ENCODE peak calls at places on chromosomes 2 and 18, in five cellular contexts. N is A549, H is HCT116, B is endothelial cell of umbilical vein, M is GM12878. E is an unnamed sample.

GRCh38 chr2:225938991-225939390 is 539.5 kb downstream of the NYAP2 start:
- DNase-seq in B (no peak), H (no peak), N (no peak), M (no peak), E (no peak)

GRCh38 chr2:69724540-69725159 is 17.3 kb upstream of the ANXA4 start:
- DNase-seq in N (peak), H (peak), B (peak), M (no peak), E (peak)

GRCh38 chr18:904135-905090 is at the start of gene ADCYAP1:
- DNase-seq in B (no peak), N (peak), H (no peak), M (no peak), E (no peak)

GRCh38 chr2:71938659-71939587 is 208.7 kb downstream of the CYP26B1 start:
- DNase-seq in M (no peak), H (no peak), B (no peak), N (no peak), E (no peak)

GRCh38 chr2:175597286-175597685 is 404.8 kb downstream of the LNPK start:
- DNase-seq in N (no peak), H (no peak), B (no peak), M (no peak), E (no peak)

GRCh38 chr2:118006861-118007260 is 7.0 kb downstream of the CCDC93 start:
- DNase-seq in H (no peak), B (no peak), N (no peak), M (no peak), E (no peak)

GRCh38 chr2:42787424-42787787 is 5.0 kb downstream of the HAAO start:
- DNase-seq in M (no peak), B (no peak), H (no peak), N (no peak), E (no peak)

GRCh38 chr2:23509593-23510295 is 124.8 kb downstream of the KLHL29 start:
- DNase-seq in N (no peak), M (no peak), B (no peak), H (no peak), E (no peak)

GRCh38 chr2:19361325-19361990 is 3.0 kb upstream of the OSR1 start:
- DNase-seq in M (no peak), N (no peak), B (peak), H (no peak), E (no peak)

GRCh38 chr2:234763051-234763909 is 188.5 kb upstream of the SH3BP4 start:
- DNase-seq in N (no peak), M (no peak), B (no peak), H (no peak), E (no peak)

GRCh38 chr2:49255325-49256023 is 101.2 kb upstream of the FSHR start:
- DNase-seq in B (peak), N (no peak), M (no peak), H (no peak), E (peak)

GRCh38 chr2:21418456-21418855 is 294.7 kb downstream of the TDRD15 start:
- DNase-seq in N (no peak), H (no peak), B (no peak), M (no peak), E (no peak)

GRCh38 chr2:217142649-217143266 is 282.9 kb upstream of the TNP1 start:
- DNase-seq in B (peak), H (peak), M (no peak), N (peak), E (peak)

GRCh38 chr2:121873870-121874269 is 118.4 kb downstream of the TSN start:
- DNase-seq in M (no peak), B (no peak), N (no peak), H (no peak), E (no peak)

GRCh38 chr2:9263388-9263787 is 56.8 kb downstream of the ASAP2 start:
- DNase-seq in B (peak), M (no peak), N (no peak), H (no peak), E (peak)

GRCh38 chr2:101124684-101125366 is 26.4 kb downstream of the TBC1D8 start:
- DNase-seq in N (peak), M (no peak), B (peak), H (peak), E (peak)

GRCh38 chr2:4898706-4899105 is 793.5 kb upstream of the SOX11 start:
- DNase-seq in H (no peak), B (peak), N (peak), M (no peak), E (no peak)

GRCh38 chr2:213932-214693 is 49.7 kb downstream of the SH3YL1 start:
- DNase-seq in H (no peak), B (no peak), N (no peak), M (no peak), E (no peak)

GRCh38 chr2:196592331-196592911 is 47.1 kb upstream of the CCDC150 start:
- DNase-seq in H (no peak), M (no peak), B (peak), N (peak), E (no peak)
- TF ChIP-seq CTCF in H (peak), M (no peak), B (no peak), N (peak), E (no peak)

GRCh38 chr2:233445152-233445830 is 91.0 kb downstream of the DGKD start:
- DNase-seq in H (no peak), M (no peak), B (no peak), N (no peak), E (no peak)
- TF ChIP-seq MAX in H (no peak), M (no peak), B (no peak), N (no peak), E (no peak)

DNA sequence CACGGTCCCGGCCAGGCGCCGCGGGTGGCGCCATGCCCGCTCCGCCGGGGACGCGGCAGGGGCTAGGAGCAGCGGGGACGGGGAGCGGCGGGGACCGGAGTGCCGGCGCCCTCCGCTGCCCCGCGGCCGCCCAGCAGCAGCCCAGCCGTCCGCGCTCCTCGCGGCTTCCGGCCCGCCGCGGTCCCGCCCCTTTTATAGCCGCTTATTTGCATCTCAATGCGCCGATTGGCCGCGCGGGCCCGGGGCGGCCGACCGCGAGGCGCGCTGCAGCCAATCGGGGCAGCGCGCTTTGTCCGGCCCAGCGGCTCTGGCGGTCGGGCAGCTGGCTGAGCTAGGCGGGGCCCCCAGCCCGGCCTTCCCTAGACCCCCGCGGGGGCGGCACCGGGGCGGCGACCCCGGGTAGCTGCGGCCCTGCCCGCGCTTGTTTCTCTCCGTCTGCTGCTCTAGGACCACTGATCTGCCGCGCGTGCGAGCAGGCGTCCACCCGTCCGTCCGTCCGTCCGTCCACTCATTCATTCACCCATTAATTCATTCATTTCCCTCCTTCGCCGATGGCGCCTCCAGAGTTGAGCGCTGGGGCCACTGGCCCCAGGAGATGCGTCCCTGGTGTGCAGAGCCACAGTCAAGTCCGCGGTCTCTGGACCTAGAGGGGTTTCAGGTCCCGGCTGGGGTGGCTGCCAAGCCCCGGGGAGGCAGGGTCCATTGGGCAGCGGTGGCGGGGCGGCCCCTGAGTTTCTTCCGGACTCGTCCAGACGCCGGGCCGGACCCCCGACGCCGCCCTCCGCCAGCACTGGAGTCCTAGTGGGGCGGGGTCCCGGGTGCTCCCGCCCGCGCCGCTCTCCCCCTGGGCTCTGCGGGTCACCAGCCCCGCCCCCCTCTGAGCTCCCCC is at the start of gene HES6:
- DNase-seq in H (peak), B (peak), N (peak), M (no peak), E (peak)
- TF ChIP-seq POLR2A in H (peak), B (peak), N (peak), M (peak), E (peak)

DNA sequence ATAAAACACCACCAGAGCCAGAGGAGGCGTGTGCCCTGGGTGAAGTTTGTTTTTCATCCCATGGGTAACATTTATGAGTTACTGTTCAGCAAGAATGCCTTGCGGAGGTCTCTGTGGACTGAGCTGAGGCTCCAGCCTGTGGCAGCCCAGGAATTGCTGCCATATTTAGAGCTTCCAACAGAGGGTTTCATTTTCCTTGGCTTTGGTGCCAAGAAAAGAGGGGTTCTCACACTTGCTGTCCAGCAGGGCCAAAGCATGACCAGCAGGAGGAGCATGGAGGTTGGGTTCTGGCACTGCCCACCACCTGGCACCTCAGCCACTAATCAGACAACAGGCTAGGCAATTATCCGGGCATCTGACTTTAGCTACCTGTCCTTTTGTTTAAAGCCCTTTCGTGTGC is 36.7 kb downstream of the EPAS1 start:
- DNase-seq in N (peak), M (no peak), H (no peak), B (peak), E (no peak)
- TF ChIP-seq CTCF in N (peak), M (peak), H (no peak), B (peak), E (no peak)

DNA sequence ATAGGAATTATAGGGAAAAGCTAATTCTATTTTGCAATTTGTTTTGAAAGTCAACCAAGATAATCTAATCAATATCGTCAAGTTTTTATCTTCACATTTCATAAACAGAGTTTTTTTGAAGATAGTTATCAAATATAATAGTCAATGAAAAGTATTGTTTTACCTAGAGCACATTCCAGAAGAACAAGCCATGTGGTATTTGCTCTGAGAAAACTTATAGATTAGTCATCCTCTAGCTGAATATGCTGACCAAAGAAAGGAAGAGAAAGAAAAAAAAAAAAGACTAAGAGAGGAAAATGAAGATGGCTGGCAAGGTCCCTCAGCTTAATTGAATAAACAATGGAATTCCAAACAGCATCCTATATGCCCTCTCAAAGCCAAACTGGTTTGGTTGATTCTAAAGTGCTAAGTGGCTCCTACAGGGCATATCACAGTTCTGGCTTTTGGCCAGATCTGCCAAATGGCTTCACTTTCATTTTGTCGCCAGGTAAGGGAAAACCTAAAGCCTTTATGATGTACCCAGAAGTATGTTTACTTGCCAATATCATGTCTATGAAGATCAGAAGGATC is 132.6 kb downstream of the VWC2L start:
- DNase-seq in B (no peak), M (no peak), N (no peak), H (no peak), E (no peak)
- TF ChIP-seq MAX in B (no peak), M (no peak), N (no peak), H (no peak), E (no peak)

GRCh38 chr18:58044370-58045264 is 591 bp downstream of the NEDD4L start:
- DNase-seq in H (no peak), M (no peak), B (peak), N (peak), E (peak)
- TF ChIP-seq POLR2A in H (no peak), M (peak), B (no peak), N (no peak), E (no peak)

DNA sequence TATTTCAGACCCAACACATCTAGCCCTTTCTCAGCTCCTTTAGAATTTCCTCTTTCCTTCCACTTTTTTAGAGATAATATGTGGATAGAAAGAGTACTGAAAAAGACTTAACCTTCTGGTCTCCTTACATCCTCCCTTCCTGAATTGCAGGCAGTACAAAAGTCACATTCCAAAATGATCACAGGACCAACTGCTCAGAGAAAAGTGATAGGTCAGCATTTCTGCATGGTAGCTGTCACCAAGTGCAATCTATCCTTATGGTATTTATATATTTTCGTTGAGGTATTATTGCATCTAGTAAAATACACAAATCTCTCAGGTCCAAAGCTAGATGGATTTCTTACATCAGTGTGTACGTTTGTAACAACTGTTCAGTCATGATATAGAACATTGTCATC is 427.5 kb downstream of the LPIN1 start:
- DNase-seq in N (no peak), B (no peak), M (no peak), H (no peak), E (no peak)
- TF ChIP-seq CTCF in N (no peak), B (no peak), M (no peak), H (no peak), E (no peak)

E was measured in NB4.